ENCODE peak calls at places on chromosomes 7 and 10, in five cellular contexts. E is CD8-positive, alpha-beta T cell; S is GM10248; O is activated T-helper 2 cell treated with anti-CD3 and anti-CD28 coated beads, Interferon-gamma antibody, Interleukin-2, Interleukin-4, amounts not matched to agents 10 μg/mL and 5 μg/mL and 100 μg/mL, durations not matched to agents 14 hours and 24 hours and 36 hours; H is RPMI8226. D is an unnamed sample.

GRCh38 chr7:39044489-39044888 is 66.8 kb downstream of the POU6F2 start:
- DNase-seq in E (no peak), S (no peak), O (no peak), H (no peak), D (no peak)

GRCh38 chr7:148894596-148894995 is 10.5 kb upstream of the EZH2 start:
- DNase-seq in E (no peak), S (no peak), O (no peak), H (no peak), D (no peak)

GRCh38 chr7:157541796-157542668 is 205.2 kb downstream of the DNAJB6 start:
- DNase-seq in E (no peak), S (no peak), O (no peak), H (no peak), D (no peak)

GRCh38 chr10:43940898-43941777 is 292.5 kb upstream of the ZNF32 start:
- DNase-seq in E (no peak), S (no peak), O (peak), H (no peak), D (peak)

GRCh38 chr7:41385996-41386395 is 316.9 kb downstream of the INHBA start:
- DNase-seq in E (no peak), S (no peak), O (no peak), H (no peak), D (peak)

GRCh38 chr7:131488361-131488760 is 68.1 kb downstream of the PODXL start:
- DNase-seq in E (no peak), S (no peak), O (no peak), H (no peak), D (no peak)

GRCh38 chr10:78742730-78743615 is 325.8 kb upstream of the ZMIZ1 start:
- DNase-seq in E (no peak), S (no peak), O (no peak), H (no peak), D (peak)

GRCh38 chr7:158672975-158673374 is 31.6 kb downstream of the NCAPG2 start:
- DNase-seq in E (no peak), S (no peak), O (no peak), H (no peak), D (no peak)

GRCh38 chr10:46237815-46238510 is 48.8 kb upstream of the ANTXRL start:
- DNase-seq in E (no peak), S (no peak), O (peak), H (no peak), D (no peak)

GRCh38 chr7:102006695-102007094 is 189.3 kb downstream of the CUX1 start:
- DNase-seq in E (no peak), S (no peak), O (no peak), H (no peak), D (no peak)

GRCh38 chr7:151115121-151115835 is 29.0 kb downstream of the AGAP3 start:
- DNase-seq in E (peak), S (no peak), O (peak), H (no peak), D (peak)

GRCh38 chr7:94338921-94339371 is 55.7 kb upstream of the COL1A2 start:
- DNase-seq in E (no peak), S (no peak), O (no peak), H (no peak), D (no peak)

GRCh38 chr7:9204571-9204970 is 771.2 kb downstream of the NXPH1 start:
- DNase-seq in E (no peak), S (no peak), O (no peak), H (no peak), D (no peak)

GRCh38 chr7:18495412-18496335 is at the start of gene HDAC9:
- DNase-seq in E (no peak), S (peak), O (no peak), H (peak), D (peak)

GRCh38 chr10:49365675-49366415 is 30.0 kb downstream of the DRGX start:
- DNase-seq in E (no peak), S (no peak), O (no peak), H (no peak), D (no peak)

GRCh38 chr10:21919117-21919516 is 84.4 kb downstream of the DNAJC1 start:
- DNase-seq in E (no peak), S (no peak), O (no peak), H (no peak), D (no peak)

GRCh38 chr7:80833289-80834104 is 85.4 kb downstream of the SEMA3C start:
- DNase-seq in E (no peak), S (no peak), O (no peak), H (no peak), D (no peak)

GRCh38 chr10:77926566-77927342 is at the start of gene DLG5:
- DNase-seq in E (no peak), S (peak), O (peak), H (peak), D (no peak)

GRCh38 chr10:112208981-112209380 is 25.4 kb upstream of the GPAM start:
- DNase-seq in E (no peak), S (no peak), O (no peak), H (no peak), D (peak)